ENCODE peak calls at places on chromosomes 12 and 14, in four cellular contexts. One of them, this sample, is unnamed.

GRCh38 chr14:74979442-74980397 is 23.0 kb upstream of the EIF2B2 start:
- DNase-seq in left ventricle myocardium inferior: no peak
- DNase-seq in brain microvascular endothelial cell: no peak
- DNase-seq in breast epithelium: no peak
- DNase-seq in this sample: no peak

GRCh38 chr12:25194211-25194610 is 749 bp downstream of the DNAI7 start:
- DNase-seq in left ventricle myocardium inferior: no peak
- DNase-seq in brain microvascular endothelial cell: no peak
- DNase-seq in breast epithelium: no peak
- DNase-seq in this sample: no peak

GRCh38 chr14:68639518-68640292 is 153.2 kb downstream of the ZFP36L1 start:
- DNase-seq in left ventricle myocardium inferior: no peak
- DNase-seq in brain microvascular endothelial cell: no peak
- DNase-seq in breast epithelium: no peak
- DNase-seq in this sample: peak; percentile 25

GRCh38 chr14:35534130-35534883 is at the start of gene INSM2:
- DNase-seq in left ventricle myocardium inferior: no peak
- DNase-seq in brain microvascular endothelial cell: no peak
- DNase-seq in breast epithelium: no peak
- DNase-seq in this sample: no peak

GRCh38 chr12:107610030-107610859 is 75.4 kb upstream of the PWP1 start:
- DNase-seq in left ventricle myocardium inferior: no peak
- DNase-seq in brain microvascular endothelial cell: peak; percentile 40
- DNase-seq in breast epithelium: no peak
- DNase-seq in this sample: no peak

GRCh38 chr14:20630340-20631022 is 11.0 kb downstream of the OR6S1 start:
- DNase-seq in left ventricle myocardium inferior: no peak
- DNase-seq in brain microvascular endothelial cell: peak; percentile 70
- DNase-seq in breast epithelium: no peak
- DNase-seq in this sample: peak; percentile 58

GRCh38 chr12:46233418-46233817 is 35.4 kb downstream of the SLC38A1 start:
- DNase-seq in left ventricle myocardium inferior: no peak
- DNase-seq in brain microvascular endothelial cell: no peak
- DNase-seq in breast epithelium: no peak
- DNase-seq in this sample: no peak

GRCh38 chr14:21023174-21023573 is 1.7 kb downstream of the NDRG2 start:
- DNase-seq in left ventricle myocardium inferior: peak; percentile 36
- DNase-seq in brain microvascular endothelial cell: no peak
- DNase-seq in breast epithelium: no peak
- DNase-seq in this sample: no peak

GRCh38 chr12:59075968-59076367 is 155.7 kb upstream of the LRIG3 start:
- DNase-seq in left ventricle myocardium inferior: no peak
- DNase-seq in brain microvascular endothelial cell: no peak
- DNase-seq in breast epithelium: no peak
- DNase-seq in this sample: no peak

GRCh38 chr12:123714302-123714627 is 2.1 kb downstream of the ATP6V0A2 start:
- DNase-seq in left ventricle myocardium inferior: no peak
- DNase-seq in brain microvascular endothelial cell: no peak
- DNase-seq in breast epithelium: no peak
- DNase-seq in this sample: no peak

GRCh38 chr12:131938082-131938481 is 9.0 kb downstream of the PUS1 start:
- DNase-seq in left ventricle myocardium inferior: no peak
- DNase-seq in brain microvascular endothelial cell: no peak
- DNase-seq in breast epithelium: no peak
- DNase-seq in this sample: no peak

GRCh38 chr14:55297611-55298323 is 26.5 kb downstream of the FBXO34 start:
- DNase-seq in left ventricle myocardium inferior: no peak
- DNase-seq in brain microvascular endothelial cell: no peak
- DNase-seq in breast epithelium: peak; percentile 56
- DNase-seq in this sample: no peak

GRCh38 chr14:75123991-75124390 is 2.9 kb downstream of the NEK9 start:
- DNase-seq in left ventricle myocardium inferior: no peak
- DNase-seq in brain microvascular endothelial cell: peak; percentile 95
- DNase-seq in breast epithelium: no peak
- DNase-seq in this sample: no peak

GRCh38 chr12:52615208-52615868 is 3.0 kb downstream of the KRT73 start:
- DNase-seq in left ventricle myocardium inferior: no peak
- DNase-seq in brain microvascular endothelial cell: no peak
- DNase-seq in breast epithelium: no peak
- DNase-seq in this sample: no peak

GRCh38 chr12:2281446-2281845 is 228.7 kb downstream of the CACNA1C start:
- DNase-seq in left ventricle myocardium inferior: no peak
- DNase-seq in brain microvascular endothelial cell: no peak
- DNase-seq in breast epithelium: no peak
- DNase-seq in this sample: no peak

GRCh38 chr14:23009483-23009938 is 432 bp downstream of the C14orf93 start:
- DNase-seq in left ventricle myocardium inferior: no peak
- DNase-seq in brain microvascular endothelial cell: no peak
- DNase-seq in breast epithelium: no peak
- DNase-seq in this sample: no peak

GRCh38 chr14:23008836-23009235 is 1.1 kb downstream of the C14orf93 start:
- DNase-seq in left ventricle myocardium inferior: no peak
- DNase-seq in brain microvascular endothelial cell: no peak
- DNase-seq in breast epithelium: no peak
- DNase-seq in this sample: no peak

GRCh38 chr14:23005861-23006534 is 3.9 kb downstream of the C14orf93 start:
- DNase-seq in left ventricle myocardium inferior: no peak
- DNase-seq in brain microvascular endothelial cell: peak; percentile 32
- DNase-seq in breast epithelium: no peak
- DNase-seq in this sample: no peak

GRCh38 chr14:23005451-23005850 is 4.5 kb downstream of the C14orf93 start:
- DNase-seq in left ventricle myocardium inferior: no peak
- DNase-seq in brain microvascular endothelial cell: no peak
- DNase-seq in breast epithelium: no peak
- DNase-seq in this sample: no peak

GRCh38 chr14:23006544-23007419 is 3.2 kb downstream of the C14orf93 start:
- DNase-seq in left ventricle myocardium inferior: peak; percentile 95
- DNase-seq in brain microvascular endothelial cell: peak; percentile 95
- DNase-seq in breast epithelium: peak; percentile 95
- DNase-seq in this sample: peak; percentile 94
- TF ChIP-seq CTCF in left ventricle myocardium inferior: peak; percentile 33
- TF ChIP-seq CTCF in brain microvascular endothelial cell: peak; percentile 58
- TF ChIP-seq CTCF in breast epithelium: no peak
- TF ChIP-seq CTCF in this sample: no peak

DNA sequence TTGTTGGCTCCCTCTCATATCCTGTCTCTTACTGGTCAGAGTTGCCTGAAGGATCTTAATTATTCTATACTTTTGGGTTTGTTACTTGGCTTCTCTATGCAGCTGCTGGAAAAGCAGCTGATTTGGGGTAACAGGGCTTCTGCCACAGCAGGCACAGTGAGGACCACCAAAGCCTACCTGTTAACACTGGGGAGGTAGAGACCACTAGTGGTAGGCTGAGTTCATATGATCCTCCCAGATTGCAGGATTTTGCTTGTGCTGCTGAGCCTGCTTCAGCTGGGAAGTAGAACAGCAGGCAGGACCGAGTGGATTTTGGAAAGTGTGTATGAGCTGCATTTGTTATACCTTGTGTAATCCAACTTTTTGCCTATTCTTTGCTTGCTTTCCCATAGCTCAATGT is 34.1 kb downstream of the RCOR1 start:
- DNase-seq in left ventricle myocardium inferior: no peak
- DNase-seq in brain microvascular endothelial cell: no peak
- DNase-seq in breast epithelium: no peak
- DNase-seq in this sample: no peak
- TF ChIP-seq CTCF in left ventricle myocardium inferior: no peak
- TF ChIP-seq CTCF in brain microvascular endothelial cell: peak; percentile 4
- TF ChIP-seq CTCF in breast epithelium: no peak
- TF ChIP-seq CTCF in this sample: no peak

DNA sequence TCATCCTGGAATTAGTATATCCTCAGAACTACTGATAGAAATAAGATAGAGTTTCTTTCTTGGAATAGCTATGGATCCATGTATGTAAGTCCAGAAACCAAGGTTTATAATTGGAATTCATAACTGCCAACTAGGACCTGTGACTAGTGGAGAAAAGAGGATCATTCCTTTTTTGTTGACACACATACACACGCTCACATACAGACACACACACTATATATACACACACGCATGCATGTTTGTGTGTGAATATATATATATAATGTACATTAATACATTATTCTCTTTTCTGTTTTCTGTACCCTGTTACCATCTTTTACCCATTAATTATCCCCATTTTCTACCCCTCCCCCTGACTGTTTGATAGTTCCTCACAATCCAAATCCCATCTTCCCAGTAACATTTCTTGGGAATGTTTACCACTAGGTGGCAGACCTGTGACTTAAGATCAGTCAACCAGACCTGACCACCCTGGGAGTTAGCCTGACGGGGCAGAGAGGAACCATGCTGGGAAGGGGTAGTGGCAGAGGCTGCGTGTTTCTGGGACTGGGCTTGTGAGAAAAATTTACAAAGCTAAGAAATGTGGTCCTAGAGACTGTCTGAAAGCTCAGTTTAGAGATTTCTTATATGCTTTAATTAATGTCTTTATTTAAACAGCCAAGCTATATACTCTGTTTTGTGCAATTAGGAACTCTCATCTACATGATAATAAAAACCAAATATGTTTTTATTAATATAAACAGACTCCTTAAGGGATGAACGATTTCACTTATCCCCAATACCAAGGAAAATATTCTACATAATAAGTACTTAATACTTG is 308.0 kb downstream of the PPFIA2 start:
- DNase-seq in left ventricle myocardium inferior: no peak
- DNase-seq in brain microvascular endothelial cell: peak; percentile 79
- DNase-seq in breast epithelium: no peak
- DNase-seq in this sample: no peak
- TF ChIP-seq CTCF in left ventricle myocardium inferior: peak; percentile 66
- TF ChIP-seq CTCF in brain microvascular endothelial cell: peak; percentile 76
- TF ChIP-seq CTCF in breast epithelium: peak; percentile 14
- TF ChIP-seq CTCF in this sample: peak; percentile 85

GRCh38 chr12:110931315-110931728 is 10.9 kb upstream of the MYL2 start:
- DNase-seq in left ventricle myocardium inferior: peak; percentile 82
- DNase-seq in brain microvascular endothelial cell: no peak
- DNase-seq in breast epithelium: no peak
- DNase-seq in this sample: no peak

GRCh38 chr12:110934093-110934852 is 13.9 kb upstream of the MYL2 start:
- DNase-seq in left ventricle myocardium inferior: no peak
- DNase-seq in brain microvascular endothelial cell: no peak
- DNase-seq in breast epithelium: no peak
- DNase-seq in this sample: no peak

GRCh38 chr12:110930348-110931314 is 10.3 kb upstream of the MYL2 start:
- DNase-seq in left ventricle myocardium inferior: no peak
- DNase-seq in brain microvascular endothelial cell: no peak
- DNase-seq in breast epithelium: no peak
- DNase-seq in this sample: no peak

GRCh38 chr12:110933326-110933974 is 13.1 kb upstream of the MYL2 start:
- DNase-seq in left ventricle myocardium inferior: no peak
- DNase-seq in brain microvascular endothelial cell: no peak
- DNase-seq in breast epithelium: no peak
- DNase-seq in this sample: no peak

DNA sequence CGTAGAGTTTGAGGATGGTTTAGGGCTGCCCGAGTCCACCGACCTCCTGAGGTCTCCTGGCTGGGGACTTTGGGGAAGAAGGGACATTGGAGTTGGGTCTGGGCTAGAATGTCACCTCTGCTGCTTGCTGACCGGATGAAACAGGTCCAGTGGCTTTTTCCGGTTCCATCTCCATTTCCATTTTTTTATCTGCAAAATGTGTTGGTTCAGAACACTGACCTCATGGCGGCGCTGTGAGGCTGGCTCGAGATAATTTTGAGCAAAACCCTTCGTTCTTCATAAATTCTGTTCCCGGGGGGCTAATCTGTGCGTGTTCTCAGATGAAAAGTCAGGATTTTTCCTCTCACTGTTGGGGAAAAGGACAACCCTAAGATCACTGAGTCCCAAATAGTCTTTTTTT is 11.7 kb upstream of the MYL2 start:
- DNase-seq in left ventricle myocardium inferior: no peak
- DNase-seq in brain microvascular endothelial cell: no peak
- DNase-seq in breast epithelium: no peak
- DNase-seq in this sample: no peak
- TF ChIP-seq CTCF in left ventricle myocardium inferior: peak; percentile 22
- TF ChIP-seq CTCF in brain microvascular endothelial cell: peak; percentile 57
- TF ChIP-seq CTCF in breast epithelium: no peak
- TF ChIP-seq CTCF in this sample: peak; percentile 23

This sample was measured in mesothelial cell of epicardium.